ENCODE peak calls at places on chromosomes 11 and 22, in five cellular contexts. C is IMR-90, I is H1, G is mesenchymal stem cell, Y is trophoblast cell. J is an unnamed sample.

GRCh38 chr11:57459112-57460016 is 964 bp upstream of the RTN4RL2 start:
- DNase-seq in I (no peak), G (peak; percentile 24), Y (no peak), C (peak; percentile 17), J (no peak)

GRCh38 chr11:8206251-8207079 is 37.6 kb upstream of the RIC3 start:
- DNase-seq in G (no peak), Y (peak; percentile 28), C (no peak), I (no peak), J (no peak)

GRCh38 chr11:84685149-84685548 is 942.0 kb downstream of the DLG2 start:
- DNase-seq in Y (no peak), G (no peak), I (no peak), C (no peak), J (no peak)

GRCh38 chr11:123351375-123351774 is 78.7 kb upstream of the GRAMD1B start:
- DNase-seq in C (no peak), I (no peak), G (no peak), Y (no peak), J (no peak)

GRCh38 chr22:50436134-50436830 is 38.6 kb downstream of the SBF1 start:
- DNase-seq in I (no peak), Y (no peak), C (no peak), G (no peak), J (no peak)

GRCh38 chr11:17541330-17541885 is 2.8 kb downstream of the USH1C start:
- DNase-seq in C (no peak), Y (no peak), G (no peak), I (no peak), J (no peak)

GRCh38 chr11:12862761-12863469 is 146.2 kb upstream of the RASSF10 start:
- DNase-seq in I (peak; percentile 60), G (peak; percentile 93), Y (no peak), C (peak; percentile 85), J (peak; percentile 78)

GRCh38 chr11:24375896-24376295 is 121.0 kb upstream of the LUZP2 start:
- DNase-seq in G (peak; percentile 48), C (peak; percentile 20), I (no peak), Y (no peak), J (no peak)

GRCh38 chr11:113540416-113541330 is 65.5 kb upstream of the DRD2 start:
- DNase-seq in I (peak; percentile 39), Y (no peak), C (no peak), G (no peak), J (no peak)

GRCh38 chr11:77375114-77375513 is 73.6 kb upstream of the GDPD4 start:
- DNase-seq in I (no peak), G (no peak), C (peak; percentile 57), Y (no peak), J (no peak)

GRCh38 chr11:20611445-20611844 is 12.0 kb downstream of the SLC6A5 start:
- DNase-seq in I (no peak), G (no peak), C (no peak), Y (no peak), J (no peak)

GRCh38 chr22:42626951-42627625 is 12.4 kb upstream of the POLDIP3 start:
- DNase-seq in G (no peak), Y (no peak), I (no peak), C (no peak), J (no peak)

GRCh38 chr11:78688460-78688859 is 113.8 kb upstream of the NARS2 start:
- DNase-seq in G (no peak), I (no peak), C (no peak), Y (peak; percentile 14), J (no peak)

GRCh38 chr11:35160902-35161585 is 22.1 kb downstream of the CD44 start:
- DNase-seq in C (no peak), I (no peak), Y (no peak), G (no peak), J (no peak)

GRCh38 chr11:13114566-13115465 is 105.7 kb downstream of the RASSF10 start:
- DNase-seq in G (no peak), I (no peak), C (no peak), Y (no peak), J (peak; percentile 66)

GRCh38 chr22:26892401-26893033 is 235.1 kb downstream of the MIAT start:
- DNase-seq in C (no peak), Y (no peak), G (peak; percentile 76), I (no peak), J (no peak)

GRCh38 chr11:87736928-87737327 is 438.3 kb downstream of the RAB38 start:
- DNase-seq in Y (no peak), G (no peak), I (no peak), C (no peak), J (no peak)

GRCh38 chr22:36197601-36198146 is 3.9 kb downstream of the APOL4 start:
- DNase-seq in Y (no peak), I (no peak), C (no peak), G (peak; percentile 12), J (peak; percentile 30)
- H3K4me3 ChIP-seq in Y (no peak overlapping the region), I (peak overlapping the region; percentile 5), C (no peak overlapping the region), G (no peak overlapping the region), J (peak overlapping the region; percentile 16)

GRCh38 chr11:65489706-65490310 is 9.0 kb upstream of the MALAT1 start:
- DNase-seq in I (no peak), Y (peak; percentile 90), G (no peak), C (no peak), J (no peak)

GRCh38 chr11:65487467-65488272 is 11.2 kb upstream of the MALAT1 start:
- DNase-seq in C (peak; percentile 100), G (peak; percentile 100), I (peak; percentile 97), Y (peak; percentile 99), J (peak; percentile 99)

GRCh38 chr11:65491163-65491465 is 7.7 kb upstream of the MALAT1 start:
- DNase-seq in Y (no peak), G (peak; percentile 43), I (no peak), C (no peak), J (no peak)

GRCh38 chr11:65488273-65489058 is 10.4 kb upstream of the MALAT1 start:
- DNase-seq in Y (no peak), C (peak; percentile 71), G (peak; percentile 80), I (no peak), J (no peak)

DNA sequence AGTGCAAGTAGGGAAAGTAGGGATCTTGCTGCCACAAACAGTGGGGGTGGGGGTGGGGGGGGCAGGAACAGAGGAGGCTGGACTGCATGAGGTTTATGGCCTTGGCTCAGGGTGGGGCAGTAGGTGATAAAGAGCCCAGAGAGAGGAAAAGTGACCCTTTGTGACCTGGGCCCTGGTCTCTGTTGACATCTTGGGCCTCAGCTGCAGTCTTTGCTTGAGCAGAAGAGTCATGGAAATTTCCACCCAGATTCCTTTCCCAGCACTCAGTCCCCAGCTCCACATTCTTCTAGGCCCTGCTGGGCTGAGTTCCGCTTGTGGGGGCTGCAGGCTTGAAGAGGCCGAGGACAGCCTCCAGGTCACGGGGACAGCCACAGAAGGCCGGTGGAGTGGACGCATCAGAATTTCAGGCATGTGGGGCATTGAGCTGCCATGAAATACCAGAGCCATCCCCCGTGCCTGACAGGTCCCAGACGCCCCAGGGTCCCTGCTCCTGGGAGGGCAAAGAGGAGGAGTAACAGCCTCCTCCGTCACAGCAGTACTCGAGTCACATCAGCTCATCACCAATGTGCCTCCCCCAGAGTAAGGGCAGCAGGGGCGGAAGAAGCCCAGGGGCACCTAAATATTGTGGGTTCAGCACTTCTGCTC is 9.7 kb upstream of the MALAT1 start:
- DNase-seq in Y (peak; percentile 100), C (peak; percentile 90), I (no peak), G (peak; percentile 98), J (peak; percentile 88)
- H4K91ac ChIP-seq in Y (peak overlapping the region; percentile 100), C (peak overlapping the region; percentile 97), I (peak overlapping the region; percentile 94), G (peak overlapping the region; percentile 97), J (no peak overlapping the region)

GRCh38 chr11:62665630-62666258 is 632 bp downstream of the CSKMT start:
- DNase-seq in I (no peak), C (peak; percentile 66), G (no peak), Y (peak; percentile 29), J (peak; percentile 43)

GRCh38 chr11:62664405-62665074 is 470 bp downstream of the C11orf98 start:
- DNase-seq in I (no peak), Y (peak; percentile 73), G (no peak), C (peak; percentile 50), J (no peak)

GRCh38 chr11:62667460-62667859 is 2.3 kb downstream of the CSKMT start:
- DNase-seq in C (no peak), Y (no peak), I (no peak), G (no peak), J (no peak)

GRCh38 chr11:62665075-62665629 is at the start of the genes C11orf98 and CSKMT:
- DNase-seq in Y (peak; percentile 85), I (peak; percentile 79), C (peak; percentile 91), G (peak; percentile 95), J (peak; percentile 93)

GRCh38 chr11:62666259-62666926 is 1.3 kb downstream of the CSKMT start:
- DNase-seq in G (no peak), C (no peak), I (no peak), Y (no peak), J (no peak)
- H3K4ac ChIP-seq in G (peak overlapping the region; percentile 49), C (peak overlapping the region; percentile 91), I (peak overlapping the region; percentile 74), Y (peak overlapping the region; percentile 93), J (no peak overlapping the region)

GRCh38 chr11:101009685-101010055 is 119.9 kb downstream of the PGR start:
- DNase-seq in I (no peak), G (no peak), Y (no peak), C (no peak), J (no peak)
- H3K4me3 ChIP-seq in I (no peak overlapping the region), G (no peak overlapping the region), Y (no peak overlapping the region), C (no peak overlapping the region), J (no peak overlapping the region)

DNA sequence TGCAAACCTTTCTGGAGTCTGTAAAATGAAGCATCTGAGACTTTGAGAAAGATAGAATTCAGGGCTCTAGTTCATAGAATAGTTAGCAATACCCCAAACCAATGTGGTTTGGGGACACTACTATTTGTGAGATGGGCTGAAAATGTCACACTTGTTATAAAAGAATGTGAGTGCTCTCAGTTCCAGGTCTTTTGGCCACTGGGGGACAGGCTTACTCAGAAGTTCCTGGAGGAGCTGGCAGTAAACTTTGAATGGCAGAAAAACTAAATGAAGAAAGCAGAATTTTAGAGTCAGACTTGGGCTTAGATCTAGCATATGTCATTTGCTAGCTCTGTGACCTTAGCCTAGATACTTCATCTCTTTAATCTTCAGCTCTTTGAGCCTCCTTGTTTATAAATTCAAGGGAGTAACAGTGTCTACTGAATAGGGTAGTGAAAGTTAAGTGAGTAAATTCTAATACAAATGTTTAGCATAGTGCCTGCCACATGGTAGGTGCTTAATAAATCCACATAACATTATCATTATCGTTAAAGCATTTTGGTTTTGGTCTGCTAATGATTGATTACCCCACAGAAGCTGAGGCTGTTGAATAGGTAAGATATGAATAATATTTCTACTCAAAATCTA is 3.7 kb downstream of the LYVE1 start:
- DNase-seq in I (no peak), G (peak; percentile 43), Y (no peak), C (no peak), J (no peak)
- H4K91ac ChIP-seq in I (no peak overlapping the region), G (no peak overlapping the region), Y (no peak overlapping the region), C (no peak overlapping the region), J (no peak overlapping the region)

GRCh38 chr11:27646051-27646818 is 54.0 kb downstream of the BDNF start:
- DNase-seq in G (no peak), I (no peak), Y (no peak), C (peak; percentile 49), J (no peak)

GRCh38 chr11:27642954-27643353 is 57.3 kb downstream of the BDNF start:
- DNase-seq in G (no peak), Y (no peak), C (no peak), I (no peak), J (no peak)

GRCh38 chr11:27635567-27636037 is 64.7 kb downstream of the BDNF start:
- DNase-seq in C (no peak), I (peak; percentile 51), Y (peak; percentile 31), G (no peak), J (no peak)

GRCh38 chr11:27640954-27641353 is 59.3 kb downstream of the BDNF start:
- DNase-seq in Y (no peak), I (no peak), G (no peak), C (no peak), J (no peak)
- H3K4ac ChIP-seq in Y (no peak overlapping the region), I (no peak overlapping the region), G (no peak overlapping the region), C (no peak overlapping the region), J (no peak overlapping the region)